ENCODE peak calls at places on chromosomes 5 and 9, in four cellular contexts. N is prostate gland, W is body of pancreas, I is A549. S is an unnamed sample.

GRCh38 chr9:2923810-2924768 is 80.2 kb upstream of the PUM3 start:
- DNase-seq in N (no peak), W (no peak), I (no peak), S (no peak)

GRCh38 chr5:170501931-170502330 is 1.9 kb upstream of the KCNIP1 start:
- DNase-seq in N (no peak), W (no peak), I (no peak), S (no peak)

GRCh38 chr9:89461302-89461701 is 36.6 kb downstream of the SEMA4D start:
- DNase-seq in N (no peak), W (no peak), I (no peak), S (no peak)

GRCh38 chr9:113687107-113687679 is 188.9 kb upstream of the ZNF618 start:
- DNase-seq in N (no peak), W (no peak), I (no peak), S (no peak)

GRCh38 chr9:35711501-35712428 is 20.2 kb downstream of the TLN1 start:
- DNase-seq in N (no peak), W (no peak), I (no peak), S (no peak)

GRCh38 chr9:34547960-34548603 is 25.3 kb upstream of the ENHO start:
- DNase-seq in N (peak), W (peak), I (peak), S (no peak)

GRCh38 chr9:28899267-28899666 is 1326.0 kb upstream of the C9orf72 start:
- DNase-seq in N (no peak), W (no peak), I (no peak), S (no peak)

GRCh38 chr5:1778138-1779020 is 21.3 kb downstream of the MRPL36 start:
- DNase-seq in N (no peak), W (no peak), I (no peak), S (no peak)

GRCh38 chr9:137168907-137169763 is 716 bp downstream of the LRRC26 start:
- DNase-seq in N (peak), W (peak), I (peak), S (no peak)

GRCh38 chr5:1506242-1507015 is 17.3 kb downstream of the LPCAT1 start:
- DNase-seq in N (no peak), W (no peak), I (no peak), S (no peak)

GRCh38 chr9:91071185-91071990 is 269.8 kb downstream of the SYK start:
- DNase-seq in N (no peak), W (no peak), I (peak), S (peak)

GRCh38 chr5:68215888-68216736 is 556 bp downstream of the PIK3R1 start:
- DNase-seq in N (peak), W (peak), I (peak), S (no peak)

GRCh38 chr9:137255448-137256114 is 454 bp downstream of the NELFB start:
- DNase-seq in N (no peak), W (peak), I (peak), S (no peak)

GRCh38 chr5:137318027-137318426 is 181.1 kb downstream of the SPOCK1 start:
- DNase-seq in N (no peak), W (no peak), I (no peak), S (no peak)

GRCh38 chr9:5892456-5893133 is 1.9 kb downstream of the MLANA start:
- DNase-seq in N (no peak), W (no peak), I (no peak), S (no peak)

GRCh38 chr5:33180900-33181299 is 259.9 kb upstream of the TARS1 start:
- DNase-seq in N (no peak), W (no peak), I (peak), S (no peak)

GRCh38 chr9:112571624-112572341 is 85.2 kb downstream of the KIAA1958 start:
- DNase-seq in N (no peak), W (no peak), I (no peak), S (no peak)

GRCh38 chr9:127545196-127546124 is 66.6 kb upstream of the STXBP1 start:
- DNase-seq in N (peak), W (peak), I (peak), S (no peak)

GRCh38 chr9:84121991-84122523 is 141.5 kb downstream of the RMI1 start:
- DNase-seq in N (no peak), W (no peak), I (no peak), S (no peak)

GRCh38 chr5:119270955-119271757 is 84.7 kb upstream of the TNFAIP8 start:
- DNase-seq in N (peak), W (peak), I (no peak), S (no peak)

GRCh38 chr5:16784843-16785791 is 151.0 kb downstream of the MYO10 start:
- DNase-seq in N (no peak), W (no peak), I (no peak), S (no peak)

GRCh38 chr5:169914766-169915165 is 65.5 kb downstream of the INSYN2B start:
- DNase-seq in N (no peak), W (peak), I (no peak), S (no peak)

GRCh38 chr5:133957080-133957479 is 11.3 kb downstream of the C5orf15 start:
- DNase-seq in N (no peak), W (no peak), I (no peak), S (no peak)

GRCh38 chr5:176676361-176676824 is 29.1 kb downstream of the TSPAN17 start:
- DNase-seq in N (no peak), W (no peak), I (peak), S (no peak)

GRCh38 chr5:71932649-71933338 is 174.5 kb upstream of the MAP1B start:
- DNase-seq in N (no peak), W (peak), I (peak), S (no peak)

GRCh38 chr9:108996653-108997052 is 16.6 kb downstream of the CTNNAL1 start:
- DNase-seq in N (no peak), W (no peak), I (no peak), S (no peak)

GRCh38 chr5:145464194-145464593 is 370.9 kb downstream of the PRELID2 start:
- DNase-seq in N (no peak), W (no peak), I (no peak), S (no peak)

GRCh38 chr9:68780735-68781134 is 75.7 kb downstream of the PIP5K1B start:
- DNase-seq in N (no peak), W (no peak), I (no peak), S (no peak)

GRCh38 chr9:88737876-88738275 is 202.9 kb downstream of the NXNL2 start:
- DNase-seq in N (no peak), W (no peak), I (no peak), S (no peak)

GRCh38 chr5:15683332-15683731 is 183.4 kb downstream of the FBXL7 start:
- DNase-seq in N (no peak), W (no peak), I (peak), S (no peak)

GRCh38 chr9:132881826-132882225 is 3.1 kb downstream of the SPACA9 start:
- DNase-seq in N (no peak), W (no peak), I (no peak), S (no peak)

GRCh38 chr9:96448546-96449170 is 1.3 kb upstream of the HABP4 start:
- DNase-seq in N (no peak), W (no peak), I (no peak), S (peak)

GRCh38 chr9:38412751-38413150 is 11.5 kb downstream of the IGFBPL1 start:
- DNase-seq in N (no peak), W (no peak), I (no peak), S (no peak)

GRCh38 chr9:38414040-38414723 is 10.1 kb downstream of the IGFBPL1 start:
- DNase-seq in N (no peak), W (no peak), I (no peak), S (no peak)

GRCh38 chr9:38415846-38416245 is 8.4 kb downstream of the IGFBPL1 start:
- DNase-seq in N (no peak), W (no peak), I (no peak), S (no peak)

GRCh38 chr9:38416461-38416860 is 7.8 kb downstream of the IGFBPL1 start:
- DNase-seq in N (no peak), W (no peak), I (no peak), S (no peak)

DNA sequence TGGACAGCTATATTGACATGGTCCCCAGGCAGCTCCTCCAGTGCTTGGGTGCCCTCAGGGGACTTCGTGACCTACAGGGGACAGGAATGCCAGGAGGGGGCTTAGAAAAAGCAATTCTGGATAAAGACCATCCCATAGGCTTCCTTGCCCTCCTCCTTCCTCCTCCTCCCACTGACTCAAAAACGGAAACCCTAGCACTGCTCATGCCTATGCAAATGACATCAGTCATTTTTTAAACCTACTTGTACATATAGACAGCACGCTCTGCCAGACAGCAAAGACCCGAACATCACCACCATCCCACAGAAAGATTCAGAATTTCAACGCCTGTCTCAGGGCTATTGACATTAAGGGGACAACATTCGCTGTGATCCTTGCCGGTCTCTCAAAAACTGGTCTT is 11.0 kb downstream of the IGFBPL1 start:
- DNase-seq in N (no peak), W (no peak), I (no peak), S (no peak)
- H3K4me3 ChIP-seq in N (no peak), W (no peak), I (no peak), S (no peak)

GRCh38 chr5:143758015-143758414 is 53.9 kb upstream of the HMHB1 start:
- DNase-seq in N (no peak), W (no peak), I (no peak), S (no peak)
- TF ChIP-seq POLR2A in N (no peak), W (no peak), I (no peak), S (no peak)

DNA sequence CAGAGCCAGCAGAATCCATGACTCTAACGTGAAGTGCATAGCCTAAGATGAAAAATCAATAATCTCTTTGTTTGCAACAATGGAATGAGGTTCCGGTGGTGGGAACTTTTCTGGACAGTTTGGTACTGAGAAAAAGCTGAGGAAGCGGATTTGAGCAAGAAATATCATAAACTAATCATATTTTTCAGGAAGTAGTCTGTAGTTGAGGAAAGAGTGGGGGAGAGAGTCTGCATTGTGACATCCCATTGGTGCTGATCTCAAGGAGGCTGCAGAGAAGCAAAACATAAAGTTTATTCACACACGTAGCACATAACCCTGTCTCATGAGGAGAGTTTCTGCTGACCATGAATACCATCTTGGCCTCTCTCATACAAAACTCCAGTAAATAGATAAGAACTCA is 15.8 kb upstream of the FCHO2 start:
- DNase-seq in N (no peak), W (no peak), I (no peak), S (no peak)
- H3K4me3 ChIP-seq in N (no peak), W (no peak), I (no peak), S (no peak)

DNA sequence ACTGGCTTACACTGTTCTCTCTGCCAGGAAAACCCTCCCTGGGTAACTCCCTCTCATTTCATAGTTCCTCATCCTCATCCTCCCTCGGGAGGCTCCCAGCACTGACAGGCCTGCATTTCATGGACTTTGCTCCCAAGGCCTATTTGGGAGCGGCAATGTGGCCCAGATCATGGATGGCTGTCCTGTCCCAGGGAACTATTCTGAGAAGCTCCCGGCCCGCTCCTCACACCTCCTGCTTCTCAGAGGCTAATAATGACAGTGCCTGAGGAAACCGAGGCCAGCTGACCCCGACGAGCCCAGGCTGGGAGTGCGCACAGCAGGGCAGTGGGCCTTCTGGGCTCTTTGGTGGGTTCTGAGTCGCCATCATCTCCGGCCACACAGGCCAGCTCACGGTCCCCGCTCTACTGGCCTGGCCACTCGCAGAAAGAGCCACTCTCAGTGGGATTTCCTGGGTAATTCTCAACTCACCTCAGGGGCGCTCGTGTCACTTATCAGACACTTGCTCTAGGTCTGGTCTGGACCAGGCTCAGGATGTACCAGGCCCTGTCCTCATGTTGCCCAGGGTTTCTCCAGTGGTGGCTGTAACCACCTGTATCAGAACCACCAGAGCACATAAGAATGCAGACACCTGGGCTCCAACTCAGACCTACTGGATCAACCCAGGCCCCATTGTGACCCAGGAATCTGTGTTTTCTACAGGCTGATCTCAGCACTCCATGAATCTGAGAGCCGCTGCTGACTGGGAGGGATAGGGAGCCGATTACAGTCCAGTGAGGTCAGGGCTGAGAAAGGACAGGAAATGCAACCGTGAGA is 2.0 kb upstream of the DOLPP1 start:
- DNase-seq in N (no peak), W (no peak), I (no peak), S (no peak)
- TF ChIP-seq POLR2A in N (no peak), W (no peak), I (no peak), S (no peak)

GRCh38 chr9:97636903-97637302 is 3.3 kb downstream of the NCBP1 start:
- DNase-seq in N (no peak), W (no peak), I (no peak), S (no peak)

GRCh38 chr9:97638666-97639065 is 5.0 kb downstream of the NCBP1 start:
- DNase-seq in N (no peak), W (no peak), I (peak), S (no peak)

GRCh38 chr9:97645720-97646119 is 12.1 kb downstream of the NCBP1 start:
- DNase-seq in N (no peak), W (no peak), I (no peak), S (no peak)

GRCh38 chr9:97635026-97635425 is 1.4 kb downstream of the NCBP1 start:
- DNase-seq in N (no peak), W (no peak), I (no peak), S (no peak)

GRCh38 chr9:97640290-97640689 is 6.7 kb downstream of the NCBP1 start:
- DNase-seq in N (peak), W (no peak), I (no peak), S (no peak)
- H3K4me3 ChIP-seq in N (no peak), W (no peak), I (no peak), S (no peak)

GRCh38 chr5:136030252-136030651 is 1.5 kb downstream of the TGFBI start:
- DNase-seq in N (no peak), W (no peak), I (no peak), S (no peak)

GRCh38 chr5:136027316-136027715 is 1.5 kb upstream of the TGFBI start:
- DNase-seq in N (no peak), W (no peak), I (no peak), S (no peak)

GRCh38 chr5:136028090-136028489 is 698 bp upstream of the TGFBI start:
- DNase-seq in N (no peak), W (no peak), I (no peak), S (no peak)

GRCh38 chr5:136030956-136031611 is 2.3 kb downstream of the TGFBI start:
- DNase-seq in N (no peak), W (no peak), I (no peak), S (no peak)

GRCh38 chr5:136028782-136029742 is at the start of gene TGFBI:
- DNase-seq in N (peak), W (peak), I (peak), S (no peak)
- TF ChIP-seq POLR2A in N (peak), W (peak), I (peak), S (no peak)

S was measured in vagina.